ENCODE peak calls at places on chromosome 12, in five cellular contexts. Y is HFF-Myc, Q is psoas muscle, H is choroid plexus epithelial cell, P is OCI-LY7. N is an unnamed sample.

GRCh38 chr12:29980304-29980703 is 196.6 kb upstream of the TMTC1 start:
- DNase-seq in H (no peak), Q (no peak), P (no peak), Y (no peak), N (no peak)

GRCh38 chr12:120540445-120540844 is 6.3 kb downstream of the RNF10 start:
- DNase-seq in P (no peak), Q (no peak), Y (no peak), H (peak; percentile 75), N (no peak)

GRCh38 chr12:28870839-28871440 is 278.1 kb upstream of the FAR2 start:
- DNase-seq in Q (no peak), P (no peak), Y (no peak), H (no peak), N (no peak)

GRCh38 chr12:26940820-26941219 is 2.5 kb downstream of the FGFR1OP2 start:
- DNase-seq in P (peak; percentile 18), H (peak; percentile 41), Q (no peak), Y (no peak), N (peak; percentile 35)

GRCh38 chr12:3206536-3207072 is 129.4 kb downstream of the TSPAN9 start:
- DNase-seq in Y (no peak), P (no peak), Q (no peak), H (no peak), N (no peak)

GRCh38 chr12:105748806-105749600 is 389.8 kb downstream of the NUAK1 start:
- DNase-seq in H (peak; percentile 81), P (no peak), Q (peak; percentile 16), Y (peak; percentile 22), N (no peak)

GRCh38 chr12:77065361-77066204 is at the start of gene E2F7:
- DNase-seq in Q (peak; percentile 82), P (peak; percentile 92), H (peak; percentile 85), Y (peak; percentile 71), N (peak; percentile 94)

GRCh38 chr12:26277511-26278246 is 82.3 kb downstream of the SSPN start:
- DNase-seq in Q (no peak), P (no peak), H (no peak), Y (no peak), N (no peak)

GRCh38 chr12:69648476-69648875 is 37.8 kb upstream of the LRRC10 start:
- DNase-seq in P (no peak), H (peak; percentile 85), Q (no peak), Y (peak; percentile 20), N (no peak)

GRCh38 chr12:34296143-34297041 is 274.1 kb downstream of the ALG10 start:
- DNase-seq in Q (peak; percentile 5), H (no peak), P (no peak), Y (no peak), N (no peak)

GRCh38 chr12:12717586-12718381 is 616 bp downstream of the CDKN1B start:
- DNase-seq in P (peak; percentile 53), Q (peak; percentile 46), Y (no peak), H (peak; percentile 35), N (no peak)

GRCh38 chr12:59600174-59600573 is 4.3 kb downstream of the SLC16A7 start:
- DNase-seq in P (no peak), H (no peak), Q (no peak), Y (no peak), N (no peak)

GRCh38 chr12:12511895-12512674 is 50.6 kb downstream of the DUSP16 start:
- DNase-seq in H (no peak), Y (no peak), Q (no peak), P (no peak), N (peak; percentile 11)

GRCh38 chr12:75635606-75636444 is 124.4 kb upstream of the KRR1 start:
- DNase-seq in Y (peak; percentile 88), H (peak; percentile 99), P (no peak), Q (no peak), N (peak; percentile 46)

GRCh38 chr12:120468846-120469449 is 600 bp downstream of the SRSF9 start:
- DNase-seq in Q (peak; percentile 39), Y (no peak), H (no peak), P (no peak), N (no peak)

GRCh38 chr12:93645702-93646101 is 31.5 kb upstream of the CRADD start:
- DNase-seq in P (no peak), H (peak; percentile 48), Y (no peak), Q (no peak), N (no peak)

GRCh38 chr12:1559729-1560128 is 34.7 kb downstream of the FBXL14 start:
- DNase-seq in P (no peak), Q (no peak), Y (no peak), H (no peak), N (no peak)

GRCh38 chr12:74897425-74898211 is 312.0 kb downstream of the KCNC2 start:
- DNase-seq in Q (no peak), H (no peak), P (no peak), Y (no peak), N (no peak)

GRCh38 chr12:75783093-75783877 is 248.3 kb downstream of the PHLDA1 start:
- DNase-seq in Q (peak; percentile 17), H (peak; percentile 73), Y (no peak), P (no peak), N (no peak)

GRCh38 chr12:19959353-19959752 is 409.0 kb upstream of the PDE3A start:
- DNase-seq in Q (no peak), P (no peak), Y (no peak), H (no peak), N (no peak)

GRCh38 chr12:55675671-55676070 is 32.0 kb downstream of the ITGA7 start:
- DNase-seq in Y (no peak), H (no peak), Q (no peak), P (no peak), N (no peak)

GRCh38 chr12:118884226-118884625 is 97.1 kb upstream of the SRRM4 start:
- DNase-seq in Y (no peak), H (no peak), Q (no peak), P (no peak), N (no peak)

GRCh38 chr12:27577688-27578087 is 53.7 kb downstream of the PPFIBP1 start:
- DNase-seq in Q (no peak), Y (no peak), P (no peak), H (no peak), N (no peak)

GRCh38 chr12:58342736-58343135 is 401.4 kb downstream of the ATP23 start:
- DNase-seq in Q (no peak), Y (no peak), H (no peak), P (no peak), N (no peak)

GRCh38 chr12:48004039-48004940 is at the start of gene COL2A1:
- DNase-seq in P (no peak), Q (peak; percentile 38), Y (no peak), H (no peak), N (no peak)

GRCh38 chr12:8692573-8692972 is 5.2 kb upstream of the RIMKLB start:
- DNase-seq in P (peak; percentile 93), Y (no peak), Q (no peak), H (peak; percentile 75), N (no peak)

GRCh38 chr12:111773801-111774551 is 7.2 kb downstream of the ALDH2 start:
- DNase-seq in P (no peak), Q (peak; percentile 85), Y (peak; percentile 64), H (peak; percentile 70), N (peak; percentile 76)

GRCh38 chr12:40819427-40820108 is 127.3 kb downstream of the CNTN1 start:
- DNase-seq in P (no peak), H (no peak), Q (no peak), Y (no peak), N (no peak)

GRCh38 chr12:113899844-113900471 is 66.2 kb downstream of the RBM19 start:
- DNase-seq in H (no peak), P (no peak), Y (no peak), Q (no peak), N (no peak)

GRCh38 chr12:92745874-92746553 is 43.2 kb downstream of the PLEKHG7 start:
- DNase-seq in Q (peak; percentile 87), H (peak; percentile 77), P (no peak), Y (peak; percentile 76), N (no peak)

GRCh38 chr12:131643581-131644452 is 67.1 kb upstream of the SFSWAP start:
- DNase-seq in Y (no peak), P (no peak), Q (no peak), H (no peak), N (no peak)

GRCh38 chr12:508145-508544 is 48.4 kb downstream of the B4GALNT3 start:
- DNase-seq in H (no peak), Y (no peak), P (peak; percentile 22), Q (no peak), N (no peak)

GRCh38 chr12:46892887-46893286 is 67.1 kb upstream of the SLC38A4 start:
- DNase-seq in Y (no peak), P (no peak), H (no peak), Q (no peak), N (no peak)

GRCh38 chr12:9798008-9798619 is 29.2 kb upstream of the KLRF1 start:
- DNase-seq in Q (no peak), P (peak; percentile 90), Y (peak; percentile 12), H (peak; percentile 93), N (peak; percentile 92)

GRCh38 chr12:52965337-52965731 is 16.4 kb downstream of the KRT18 start:
- DNase-seq in H (no peak), Y (no peak), P (no peak), Q (peak; percentile 29), N (no peak)

GRCh38 chr12:1465990-1466389 is 128.4 kb downstream of the FBXL14 start:
- DNase-seq in Y (no peak), P (no peak), H (no peak), Q (no peak), N (no peak)

GRCh38 chr12:71685961-71686657 is at the start of gene TMEM19:
- DNase-seq in Q (peak; percentile 92), P (peak; percentile 94), H (peak; percentile 93), Y (peak; percentile 67), N (peak; percentile 96)
- TF ChIP-seq CTCF in Q (no peak), P (peak; percentile 65), H (peak; percentile 25), Y (peak; percentile 17), N (peak; percentile 19)

GRCh38 chr12:107775093-107775721 is 703 bp downstream of the ASCL4 start:
- DNase-seq in Q (peak; percentile 15), P (no peak), H (peak; percentile 2), Y (no peak), N (no peak)
- H3K4me3 ChIP-seq in Q (peak overlapping the region; percentile 39), P (no peak overlapping the region), H (no peak overlapping the region), Y (no peak overlapping the region), N (no peak overlapping the region)

GRCh38 chr12:109387425-109388166 is 39.9 kb downstream of the MYO1H start:
- DNase-seq in P (peak; percentile 57), Q (no peak), H (peak; percentile 44), Y (peak; percentile 32), N (peak; percentile 45)
- TF ChIP-seq CTCF in P (peak; percentile 77), Q (peak; percentile 46), H (peak; percentile 48), Y (peak; percentile 73), N (peak; percentile 42)

DNA sequence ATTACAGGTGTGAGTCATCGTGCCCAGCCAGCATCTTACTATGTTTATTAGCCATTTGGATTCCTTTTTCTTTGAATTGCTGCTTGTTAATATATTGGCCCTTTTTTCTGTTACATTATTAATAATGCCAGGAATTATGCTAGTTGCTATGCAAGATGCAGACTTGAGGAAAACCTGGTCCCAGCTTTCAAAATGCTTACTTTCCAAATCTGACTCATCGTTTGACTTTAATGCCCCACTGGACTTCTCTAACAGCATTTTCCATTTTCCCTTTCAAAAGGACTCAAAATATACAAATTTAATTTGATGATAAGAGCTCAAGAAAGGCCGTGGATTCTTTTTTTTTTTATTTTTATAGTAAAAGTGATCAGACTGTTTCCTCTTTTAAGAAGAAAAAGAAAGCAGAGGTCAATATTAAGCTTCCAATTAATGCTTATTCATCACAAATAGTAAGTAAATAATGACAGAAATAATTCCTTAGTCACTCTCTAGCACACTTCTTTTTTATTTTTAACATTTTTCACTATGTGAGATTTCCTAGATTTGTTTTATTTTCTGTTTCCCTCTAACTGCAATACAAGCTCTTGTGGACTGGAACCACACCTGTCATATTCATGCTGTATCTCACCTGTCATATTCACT is 146.1 kb upstream of the FGD4 start:
- DNase-seq in P (no peak), Q (no peak), Y (no peak), H (peak; percentile 43), N (peak; percentile 21)
- H3K4me3 ChIP-seq in P (no peak overlapping the region), Q (no peak overlapping the region), Y (no peak overlapping the region), H (no peak overlapping the region), N (peak overlapping the region; percentile 46)

N was measured in GM12865.